ENCODE peak calls at places on chromosomes 16 and 17, in nine cellular contexts. R is GM12878, E is sigmoid colon, S is HepG2, C is SK-N-SH, D is K562, B is H1, Q is esophagus muscularis mucosa, A is upper lobe of left lung. W is an unnamed sample.

GRCh38 chr16:53912155-53912554 is 208.2 kb downstream of the FTO start:
- DNase-seq in R (peak), E (no peak), S (no peak), C (no peak), D (no peak), B (no peak), Q (no peak), A (no peak), W (no peak)

GRCh38 chr17:2939714-2940351 is 123.6 kb downstream of the OR1D5 start:
- DNase-seq in R (no peak), E (no peak), S (no peak), C (no peak), D (no peak), B (no peak), Q (no peak), A (no peak), W (peak)

GRCh38 chr17:76335716-76336381 is 17.9 kb downstream of the PRPSAP1 start:
- DNase-seq in R (no peak), E (peak), S (no peak), C (no peak), D (no peak), B (no peak), Q (no peak), A (no peak), W (no peak)

GRCh38 chr16:85683363-85683762 is 5.4 kb downstream of the GINS2 start:
- DNase-seq in R (no peak), E (no peak), S (no peak), C (no peak), D (no peak), B (no peak), Q (no peak), A (no peak), W (no peak)

GRCh38 chr17:77959926-77960521 is 1.5 kb downstream of the TNRC6C start:
- DNase-seq in R (no peak), E (no peak), S (no peak), C (peak), D (no peak), B (no peak), Q (peak), A (no peak), W (no peak)

GRCh38 chr16:27588052-27588451 is 38.1 kb downstream of the KATNIP start:
- DNase-seq in R (no peak), E (no peak), S (no peak), C (no peak), D (no peak), B (no peak), Q (no peak), A (no peak), W (no peak)

GRCh38 chr16:25988882-25989281 is 297.1 kb downstream of the HS3ST4 start:
- DNase-seq in R (no peak), E (no peak), S (no peak), C (no peak), D (no peak), B (no peak), Q (no peak), A (no peak), W (no peak)

GRCh38 chr16:16062023-16062932 is 112.9 kb downstream of the ABCC1 start:
- DNase-seq in R (no peak), E (peak), S (no peak), C (no peak), D (no peak), B (no peak), Q (peak), A (no peak), W (no peak)

GRCh38 chr16:69523571-69523970 is 42.2 kb upstream of the NFAT5 start:
- DNase-seq in R (no peak), E (no peak), S (no peak), C (no peak), D (no peak), B (no peak), Q (no peak), A (no peak), W (no peak)

GRCh38 chr16:54585094-54585493 is 298.5 kb upstream of the IRX3 start:
- DNase-seq in R (no peak), E (no peak), S (no peak), C (no peak), D (no peak), B (no peak), Q (peak), A (no peak), W (no peak)

GRCh38 chr17:30520436-30520835 is 43.2 kb downstream of the GOSR1 start:
- DNase-seq in R (no peak), E (no peak), S (no peak), C (no peak), D (no peak), B (no peak), Q (no peak), A (no peak), W (no peak)

GRCh38 chr17:50507871-50508572 is at the start of gene MYCBPAP:
- DNase-seq in R (peak), E (peak), S (no peak), C (peak), D (peak), B (peak), Q (peak), A (peak), W (peak)

GRCh38 chr17:20225162-20226115 is 216.3 kb downstream of the SPECC1 start:
- DNase-seq in R (no peak), E (no peak), S (no peak), C (peak), D (no peak), B (peak), Q (no peak), A (no peak), W (no peak)

GRCh38 chr17:48520631-48521045 is 10.2 kb downstream of the HOXB1 start:
- DNase-seq in R (no peak), E (no peak), S (no peak), C (no peak), D (no peak), B (no peak), Q (no peak), A (no peak), W (no peak)

GRCh38 chr17:5355416-5356129 is 63.9 kb downstream of the NUP88 start:
- DNase-seq in R (no peak), E (no peak), S (peak), C (no peak), D (no peak), B (no peak), Q (no peak), A (no peak), W (no peak)

GRCh38 chr16:25073849-25074248 is 37.7 kb upstream of the LCMT1 start:
- DNase-seq in R (no peak), E (no peak), S (no peak), C (no peak), D (no peak), B (no peak), Q (no peak), A (no peak), W (no peak)

GRCh38 chr16:75387951-75388350 is 45.4 kb downstream of the CFDP1 start:
- DNase-seq in R (no peak), E (no peak), S (no peak), C (no peak), D (no peak), B (no peak), Q (no peak), A (no peak), W (no peak)

GRCh38 chr16:88539652-88540345 is 30.4 kb upstream of the ZC3H18 start:
- DNase-seq in R (no peak), E (no peak), S (no peak), C (no peak), D (no peak), B (no peak), Q (no peak), A (no peak), W (no peak)

GRCh38 chr16:540645-541340 is 13.3 kb downstream of the CAPN15 start:
- DNase-seq in R (no peak), E (no peak), S (no peak), C (no peak), D (no peak), B (no peak), Q (no peak), A (no peak), W (no peak)

GRCh38 chr17:82245144-82246039 is 16.6 kb downstream of the SLC16A3 start:
- DNase-seq in R (no peak), E (peak), S (no peak), C (no peak), D (no peak), B (no peak), Q (no peak), A (no peak), W (no peak)

GRCh38 chr16:81035975-81036750 is 521 bp downstream of the ATMIN start:
- DNase-seq in R (no peak), E (peak), S (peak), C (peak), D (peak), B (peak), Q (no peak), A (peak), W (peak)

GRCh38 chr17:33459078-33459940 is 166.2 kb upstream of the ASIC2 start:
- DNase-seq in R (peak), E (no peak), S (no peak), C (no peak), D (no peak), B (no peak), Q (no peak), A (no peak), W (no peak)

GRCh38 chr17:1379930-1380313 is 20.1 kb downstream of the YWHAE start:
- DNase-seq in R (peak), E (no peak), S (no peak), C (no peak), D (no peak), B (no peak), Q (no peak), A (no peak), W (no peak)

GRCh38 chr17:55496094-55496881 is 15.0 kb downstream of the SMIM36 start:
- DNase-seq in R (no peak), E (no peak), S (peak), C (no peak), D (no peak), B (no peak), Q (no peak), A (no peak), W (no peak)

GRCh38 chr17:44591223-44591622 is 33.9 kb downstream of the FZD2 start:
- DNase-seq in R (no peak), E (no peak), S (no peak), C (peak), D (no peak), B (no peak), Q (no peak), A (no peak), W (no peak)

GRCh38 chr16:10171225-10171624 is 11.0 kb downstream of the GRIN2A start:
- DNase-seq in R (no peak), E (no peak), S (peak), C (no peak), D (no peak), B (no peak), Q (no peak), A (no peak), W (no peak)

GRCh38 chr16:23254338-23254737 is 47.8 kb upstream of the SCNN1B start:
- DNase-seq in R (no peak), E (no peak), S (no peak), C (no peak), D (no peak), B (no peak), Q (no peak), A (no peak), W (no peak)

GRCh38 chr17:63423251-63423950 is 22.7 kb downstream of the CYB561 start:
- DNase-seq in R (no peak), E (no peak), S (no peak), C (no peak), D (no peak), B (no peak), Q (no peak), A (peak), W (no peak)

GRCh38 chr17:17681744-17682292 is 560 bp downstream of the RAI1 start:
- DNase-seq in R (no peak), E (peak), S (no peak), C (peak), D (peak), B (no peak), Q (no peak), A (no peak), W (no peak)
- TF ChIP-seq EP300 in R (no peak), E (no peak), S (no peak), C (no peak), D (no peak), B (no peak), Q (no peak), A (no peak), W (no peak)

DNA sequence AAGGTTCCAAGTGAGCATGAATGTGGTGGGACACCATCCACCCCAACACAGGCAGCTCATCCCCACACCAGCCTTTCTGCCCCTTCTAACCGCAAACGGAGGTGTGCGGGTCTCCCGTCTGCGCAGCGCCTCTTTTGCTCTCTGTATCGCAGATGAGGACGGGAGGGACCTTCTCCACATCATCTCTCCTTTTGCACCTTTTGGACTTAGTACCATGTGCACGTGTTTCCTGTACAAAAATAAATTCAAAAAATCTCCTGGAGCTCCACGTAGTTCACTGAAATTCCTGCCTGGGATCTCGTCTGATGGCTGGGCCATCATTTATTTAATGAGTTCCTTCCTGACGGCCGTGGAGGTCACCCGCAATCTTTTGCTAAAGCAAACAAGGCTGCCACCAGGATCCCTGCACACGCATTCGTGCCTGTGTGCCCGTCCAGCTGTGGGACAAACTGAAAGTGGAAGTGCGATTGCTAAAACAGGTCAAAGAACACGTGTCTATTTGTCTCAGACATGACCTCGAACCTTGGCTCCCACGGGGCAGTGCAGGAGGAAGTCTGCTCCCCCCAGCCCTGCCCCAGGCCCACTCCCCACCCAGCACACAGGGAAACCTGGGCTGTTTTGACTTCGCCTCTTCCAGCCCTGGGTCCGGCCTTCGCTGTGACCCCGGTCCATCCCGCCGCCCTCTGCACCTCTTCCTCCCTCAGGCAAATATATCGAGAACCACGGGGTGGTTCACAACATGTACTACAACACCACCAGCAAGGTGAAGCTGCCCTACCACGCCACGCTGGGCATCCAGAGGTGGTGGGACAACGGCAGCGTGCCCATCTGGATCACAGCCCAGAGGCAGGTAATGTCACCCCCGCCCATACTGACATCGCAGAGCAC is 2.3 kb downstream of the ENPP7 start:
- DNase-seq in R (peak), E (no peak), S (peak), C (no peak), D (no peak), B (no peak), Q (no peak), A (no peak), W (peak)
- TF ChIP-seq POLR2AphosphoS5 in R (peak), E (no peak), S (peak), C (no peak), D (no peak), B (no peak), Q (no peak), A (no peak), W (no peak)

DNA sequence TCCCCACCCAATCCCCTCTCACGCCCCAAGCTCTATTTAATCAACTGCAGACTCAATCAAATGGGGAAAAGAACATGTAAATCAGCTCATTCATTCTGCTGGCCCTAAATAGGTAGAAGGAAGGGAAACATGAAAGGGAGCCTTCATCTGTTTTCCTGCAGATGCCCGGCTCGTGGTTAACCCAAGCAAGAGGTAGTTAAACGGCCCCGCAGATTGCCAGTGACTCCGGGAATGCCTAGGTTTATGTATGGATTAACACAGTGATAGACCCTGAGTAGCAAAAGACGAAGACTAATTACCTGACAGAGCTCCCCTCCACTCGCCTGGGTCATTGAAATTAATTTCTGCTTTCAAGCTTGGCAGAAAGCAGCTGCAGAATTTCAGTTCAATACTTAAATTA is 542.0 kb downstream of the WWOX start:
- DNase-seq in R (no peak), E (no peak), S (no peak), C (no peak), D (no peak), B (no peak), Q (no peak), A (no peak), W (no peak)
- TF ChIP-seq EP300 in R (no peak), E (no peak), S (no peak), C (no peak), D (no peak), B (no peak), Q (no peak), A (no peak), W (no peak)

GRCh38 chr17:10117581-10118001 is 80.8 kb downstream of the GAS7 start:
- DNase-seq in R (peak), E (peak), S (peak), C (no peak), D (no peak), B (no peak), Q (no peak), A (peak), W (no peak)

GRCh38 chr17:10120113-10120485 is 78.3 kb downstream of the GAS7 start:
- DNase-seq in R (no peak), E (no peak), S (no peak), C (no peak), D (no peak), B (no peak), Q (no peak), A (peak), W (no peak)

GRCh38 chr17:10120749-10121148 is 77.7 kb downstream of the GAS7 start:
- DNase-seq in R (no peak), E (peak), S (no peak), C (no peak), D (no peak), B (no peak), Q (no peak), A (no peak), W (no peak)

GRCh38 chr17:10118788-10119130 is 79.6 kb downstream of the GAS7 start:
- DNase-seq in R (no peak), E (peak), S (no peak), C (no peak), D (no peak), B (no peak), Q (no peak), A (no peak), W (no peak)

DNA sequence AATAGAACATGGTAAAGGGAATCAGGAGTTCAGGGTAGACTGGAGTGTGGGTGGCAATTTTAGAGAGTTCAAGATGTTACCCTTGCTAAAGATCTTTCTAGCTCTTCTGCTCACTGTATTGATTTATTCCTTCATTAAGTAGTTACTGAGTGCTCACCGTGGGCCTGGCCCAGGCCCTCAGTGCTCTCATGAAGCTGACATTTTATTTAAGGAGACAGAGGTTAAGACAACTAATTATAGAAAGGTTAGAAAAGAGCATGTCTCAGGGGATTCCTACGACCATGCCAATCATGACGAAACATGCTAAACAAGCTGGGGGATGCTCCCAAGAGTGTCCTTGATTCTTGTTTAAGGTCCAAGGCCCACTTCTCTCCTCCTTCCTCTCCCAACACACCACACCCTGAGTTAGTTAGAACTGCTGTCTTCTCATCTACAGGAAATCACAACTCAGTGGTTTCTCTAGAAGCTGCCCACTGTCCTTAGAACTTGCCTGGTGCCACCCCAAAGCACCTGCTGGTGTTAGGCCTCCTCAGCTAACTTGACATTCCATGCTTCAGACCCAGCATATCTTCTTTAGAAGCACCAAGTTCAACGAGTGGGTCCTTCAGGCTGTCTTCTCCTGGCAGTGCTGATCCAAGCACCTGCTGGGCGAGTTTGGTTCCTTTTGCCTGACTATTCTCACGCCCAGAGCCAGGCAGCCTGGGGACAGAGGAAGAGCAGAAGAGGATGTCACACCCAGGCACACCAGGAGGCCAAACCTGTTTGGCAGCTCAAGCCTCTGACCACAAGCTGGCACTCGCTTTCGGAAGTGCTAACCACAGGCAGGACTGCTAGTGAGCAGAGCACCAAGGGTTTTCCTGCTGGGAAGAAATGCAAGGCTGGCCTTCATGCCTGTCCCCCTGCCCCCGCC is 78.9 kb downstream of the GAS7 start:
- DNase-seq in R (peak), E (peak), S (no peak), C (no peak), D (no peak), B (no peak), Q (no peak), A (peak), W (peak)
- TF ChIP-seq POLR2AphosphoS5 in R (no peak), E (no peak), S (no peak), C (no peak), D (no peak), B (no peak), Q (no peak), A (peak), W (peak)

GRCh38 chr16:2475413-2476344 is 752 bp downstream of the TBC1D24 start:
- DNase-seq in R (no peak), E (no peak), S (no peak), C (peak), D (peak), B (peak), Q (no peak), A (no peak), W (peak)
- TF ChIP-seq EP300 in R (no peak), E (no peak), S (no peak), C (no peak), D (no peak), B (no peak), Q (no peak), A (no peak), W (no peak)

DNA sequence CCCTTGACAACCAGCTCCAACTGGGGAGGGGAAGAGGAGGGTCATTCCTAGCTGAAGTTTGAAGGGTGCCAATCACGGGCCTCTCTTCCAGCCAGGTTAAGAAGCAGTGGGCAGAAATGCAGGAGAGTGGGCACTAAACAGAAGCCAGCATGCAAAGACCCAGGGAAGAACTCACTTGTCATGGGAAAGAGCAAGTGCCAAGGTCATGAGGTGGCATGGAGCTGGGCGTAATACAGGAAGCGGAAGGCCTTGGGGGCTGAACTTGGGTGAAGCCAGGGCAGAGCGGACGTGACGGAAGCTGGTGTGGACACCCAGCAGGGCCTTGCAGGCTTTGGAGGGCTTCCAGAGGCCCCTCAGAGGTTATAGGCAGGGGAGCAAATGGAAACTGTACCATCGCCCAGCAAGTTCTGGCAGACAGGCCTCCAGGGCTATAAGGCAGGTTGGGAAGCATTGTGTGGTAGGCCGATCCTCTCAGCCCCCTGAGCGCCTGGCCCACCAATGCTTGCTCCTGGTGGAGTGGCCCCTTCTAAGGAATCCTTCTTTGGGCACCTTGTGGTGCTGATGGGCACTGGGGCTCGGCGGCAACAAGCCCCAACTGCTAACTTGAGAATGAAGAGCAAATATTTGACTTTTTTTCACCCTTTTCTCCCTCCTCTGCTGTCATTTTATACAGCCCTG is 301.9 kb downstream of the MAF start:
- DNase-seq in R (no peak), E (no peak), S (no peak), C (no peak), D (no peak), B (peak), Q (no peak), A (no peak), W (no peak)
- TF ChIP-seq POLR2AphosphoS5 in R (no peak), E (no peak), S (no peak), C (no peak), D (no peak), B (no peak), Q (no peak), A (no peak), W (no peak)

W was measured in stomach.